ENCODE peak calls at places on chromosomes 7 and 10, in seven cellular contexts. One of them, this sample, is unnamed.
A peak's percentile ranks its signal among the peaks of the same experiment; 100 is the strongest.

GRCh38 chr7:39353615-39354376 is 212.4 kb upstream of the YAE1 start:
- DNase-seq in endothelial cell of umbilical vein: peak; percentile 37
- DNase-seq in breast epithelium: no peak
- DNase-seq in prostate gland: no peak
- DNase-seq in K562: peak; percentile 22
- DNase-seq in sigmoid colon: peak; percentile 76
- DNase-seq in HepG2: no peak
- DNase-seq in this sample: peak; percentile 10

GRCh38 chr10:113550365-113550764 is 2.5 kb upstream of the HABP2 start:
- DNase-seq in breast epithelium: no peak
- DNase-seq in prostate gland: peak; percentile 16
- DNase-seq in endothelial cell of umbilical vein: peak; percentile 86
- DNase-seq in K562: peak; percentile 9
- DNase-seq in sigmoid colon: no peak
- DNase-seq in HepG2: no peak
- DNase-seq in this sample: no peak

GRCh38 chr7:137020351-137020750 is 151.9 kb downstream of the CHRM2 start:
- DNase-seq in endothelial cell of umbilical vein: no peak
- DNase-seq in breast epithelium: no peak
- DNase-seq in K562: no peak
- DNase-seq in prostate gland: no peak
- DNase-seq in sigmoid colon: no peak
- DNase-seq in HepG2: no peak
- DNase-seq in this sample: no peak

GRCh38 chr7:138164804-138165203 is 88.5 kb downstream of the AKR1D1 start:
- DNase-seq in prostate gland: no peak
- DNase-seq in K562: no peak
- DNase-seq in sigmoid colon: no peak
- DNase-seq in endothelial cell of umbilical vein: no peak
- DNase-seq in HepG2: no peak
- DNase-seq in breast epithelium: no peak
- DNase-seq in this sample: no peak

GRCh38 chr10:3226960-3227724 is 54.6 kb upstream of the PITRM1 start:
- DNase-seq in endothelial cell of umbilical vein: no peak
- DNase-seq in breast epithelium: no peak
- DNase-seq in prostate gland: no peak
- DNase-seq in HepG2: no peak
- DNase-seq in K562: no peak
- DNase-seq in sigmoid colon: no peak
- DNase-seq in this sample: no peak

GRCh38 chr10:74418285-74418872 is 267.4 kb downstream of the ADK start:
- DNase-seq in HepG2: no peak
- DNase-seq in sigmoid colon: no peak
- DNase-seq in prostate gland: no peak
- DNase-seq in endothelial cell of umbilical vein: peak; percentile 55
- DNase-seq in K562: peak; percentile 42
- DNase-seq in breast epithelium: no peak
- DNase-seq in this sample: no peak

GRCh38 chr10:117139581-117140524 is 1.8 kb upstream of the VAX1 start:
- DNase-seq in breast epithelium: no peak
- DNase-seq in sigmoid colon: no peak
- DNase-seq in K562: no peak
- DNase-seq in prostate gland: no peak
- DNase-seq in HepG2: no peak
- DNase-seq in endothelial cell of umbilical vein: no peak
- DNase-seq in this sample: no peak

GRCh38 chr7:134991469-134992339 is 5.4 kb downstream of the AGBL3 start:
- DNase-seq in endothelial cell of umbilical vein: peak; percentile 61
- DNase-seq in HepG2: peak; percentile 93
- DNase-seq in breast epithelium: no peak
- DNase-seq in sigmoid colon: no peak
- DNase-seq in K562: no peak
- DNase-seq in prostate gland: no peak
- DNase-seq in this sample: no peak

GRCh38 chr7:1883834-1884582 is 213.9 kb downstream of the ELFN1 start:
- DNase-seq in prostate gland: no peak
- DNase-seq in endothelial cell of umbilical vein: no peak
- DNase-seq in sigmoid colon: no peak
- DNase-seq in K562: peak; percentile 49
- DNase-seq in breast epithelium: no peak
- DNase-seq in HepG2: no peak
- DNase-seq in this sample: no peak

GRCh38 chr7:134813668-134814067 is 34.2 kb downstream of the CALD1 start:
- DNase-seq in HepG2: no peak
- DNase-seq in breast epithelium: no peak
- DNase-seq in sigmoid colon: no peak
- DNase-seq in prostate gland: no peak
- DNase-seq in endothelial cell of umbilical vein: peak; percentile 87
- DNase-seq in K562: no peak
- DNase-seq in this sample: no peak

GRCh38 chr7:48004598-48004997 is 24.3 kb downstream of the SUN3 start:
- DNase-seq in sigmoid colon: no peak
- DNase-seq in prostate gland: no peak
- DNase-seq in endothelial cell of umbilical vein: no peak
- DNase-seq in breast epithelium: no peak
- DNase-seq in HepG2: no peak
- DNase-seq in K562: no peak
- DNase-seq in this sample: no peak

GRCh38 chr10:74813371-74813770 is 13.0 kb upstream of the KAT6B start:
- DNase-seq in K562: no peak
- DNase-seq in HepG2: no peak
- DNase-seq in sigmoid colon: no peak
- DNase-seq in endothelial cell of umbilical vein: no peak
- DNase-seq in breast epithelium: no peak
- DNase-seq in prostate gland: no peak
- DNase-seq in this sample: no peak

GRCh38 chr10:21315321-21316220 is 209.9 kb downstream of the SKIDA1 start:
- DNase-seq in breast epithelium: peak; percentile 55
- DNase-seq in prostate gland: peak; percentile 57
- DNase-seq in HepG2: peak; percentile 32
- DNase-seq in endothelial cell of umbilical vein: peak; percentile 90
- DNase-seq in K562: no peak
- DNase-seq in sigmoid colon: peak; percentile 69
- DNase-seq in this sample: no peak

GRCh38 chr7:158730383-158731055 is 25.9 kb upstream of the NCAPG2 start:
- DNase-seq in endothelial cell of umbilical vein: no peak
- DNase-seq in HepG2: no peak
- DNase-seq in sigmoid colon: no peak
- DNase-seq in breast epithelium: no peak
- DNase-seq in K562: no peak
- DNase-seq in prostate gland: no peak
- DNase-seq in this sample: no peak

DNA sequence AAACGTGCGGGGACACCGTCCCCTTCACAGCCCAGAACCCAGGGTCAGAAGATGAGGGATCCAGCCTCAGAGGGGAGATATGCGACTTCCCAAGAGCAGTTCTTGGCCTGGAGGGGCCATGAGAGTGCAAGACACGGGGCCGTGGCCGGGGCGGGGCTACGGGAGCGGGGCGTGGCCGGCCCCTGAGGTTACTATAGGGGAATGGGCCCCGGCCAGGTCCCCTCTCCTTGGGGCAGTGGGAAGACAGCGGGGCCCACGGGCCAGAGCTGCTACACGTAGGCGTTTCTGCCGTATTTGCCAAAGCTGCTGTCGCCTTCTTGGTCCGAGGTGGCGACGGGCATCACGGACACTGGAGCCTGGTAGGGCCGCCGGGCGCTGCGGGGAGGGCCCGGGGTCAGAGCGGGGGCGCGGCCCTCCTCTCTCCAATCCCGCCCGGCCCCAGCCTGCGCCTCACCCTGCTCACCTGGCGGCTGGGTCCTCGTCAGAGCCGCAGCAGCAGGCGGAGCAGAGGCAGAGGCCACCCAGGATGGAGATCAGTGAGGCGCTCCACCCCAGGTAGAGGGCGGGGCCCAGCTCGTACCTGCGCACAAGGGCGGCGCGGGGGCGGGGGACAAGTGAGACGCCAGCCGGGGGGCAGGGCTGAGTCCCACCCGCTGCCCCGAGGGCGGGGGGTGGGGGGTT is 5.3 kb downstream of the CLDN15 start:
- DNase-seq in breast epithelium: no peak
- DNase-seq in K562: peak; percentile 68
- DNase-seq in HepG2: no peak
- DNase-seq in sigmoid colon: no peak
- DNase-seq in endothelial cell of umbilical vein: peak; percentile 10
- DNase-seq in prostate gland: peak; percentile 59
- DNase-seq in this sample: peak; percentile 88
- TF ChIP-seq POLR2AphosphoS5 in breast epithelium: no peak
- TF ChIP-seq POLR2AphosphoS5 in K562: no peak
- TF ChIP-seq POLR2AphosphoS5 in HepG2: no peak
- TF ChIP-seq POLR2AphosphoS5 in sigmoid colon: no peak
- TF ChIP-seq POLR2AphosphoS5 in endothelial cell of umbilical vein: peak; percentile 7
- TF ChIP-seq POLR2AphosphoS5 in prostate gland: peak; percentile 21
- TF ChIP-seq POLR2AphosphoS5 in this sample: peak; percentile 47

GRCh38 chr7:25665903-25666670 is 437.8 kb upstream of the NPVF start:
- DNase-seq in K562: no peak
- DNase-seq in sigmoid colon: no peak
- DNase-seq in endothelial cell of umbilical vein: no peak
- DNase-seq in breast epithelium: no peak
- DNase-seq in prostate gland: no peak
- DNase-seq in HepG2: no peak
- DNase-seq in this sample: no peak
- H3K4me1 ChIP-seq in K562: no peaks in the 10 kb centered on the region
- H3K4me1 ChIP-seq in sigmoid colon: no peaks in the 10 kb centered on the region
- H3K4me1 ChIP-seq in endothelial cell of umbilical vein: no peaks in the 10 kb centered on the region
- H3K4me1 ChIP-seq in breast epithelium: peaks cover 9% of the 10 kb centered on the region
- H3K4me1 ChIP-seq in prostate gland: peaks cover 6% of the 10 kb centered on the region
- H3K4me1 ChIP-seq in HepG2: no peaks in the 10 kb centered on the region
- H3K4me1 ChIP-seq in this sample: peaks cover 26% of the 10 kb centered on the region

GRCh38 chr10:93039721-93040120 is 20.9 kb upstream of the CYP26C1 start:
- DNase-seq in breast epithelium: no peak
- DNase-seq in K562: peak; percentile 18
- DNase-seq in sigmoid colon: no peak
- DNase-seq in endothelial cell of umbilical vein: no peak
- DNase-seq in prostate gland: no peak
- DNase-seq in HepG2: peak; percentile 31
- DNase-seq in this sample: no peak
- TF ChIP-seq CTCF in breast epithelium: no peak
- TF ChIP-seq CTCF in K562: peak; percentile 67
- TF ChIP-seq CTCF in sigmoid colon: no peak
- TF ChIP-seq CTCF in endothelial cell of umbilical vein: no peak
- TF ChIP-seq CTCF in prostate gland: no peak
- TF ChIP-seq CTCF in HepG2: peak; percentile 54
- TF ChIP-seq CTCF in this sample: peak; percentile 34

GRCh38 chr7:71612892-71613291 is 480.9 kb downstream of the GALNT17 start:
- DNase-seq in prostate gland: no peak
- DNase-seq in endothelial cell of umbilical vein: no peak
- DNase-seq in breast epithelium: no peak
- DNase-seq in sigmoid colon: no peak
- DNase-seq in HepG2: no peak
- DNase-seq in K562: no peak
- DNase-seq in this sample: no peak
- TF ChIP-seq POLR2AphosphoS5 in prostate gland: no peak
- TF ChIP-seq POLR2AphosphoS5 in endothelial cell of umbilical vein: no peak
- TF ChIP-seq POLR2AphosphoS5 in breast epithelium: no peak
- TF ChIP-seq POLR2AphosphoS5 in sigmoid colon: no peak
- TF ChIP-seq POLR2AphosphoS5 in HepG2: no peak
- TF ChIP-seq POLR2AphosphoS5 in K562: no peak
- TF ChIP-seq POLR2AphosphoS5 in this sample: no peak

This sample was measured in transverse colon.